ENCODE peak calls at places on chromosomes 11 and 22, in five cellular contexts. U is CD4-positive, alpha-beta memory T cell; V is foreskin fibroblast; G is choroid plexus epithelial cell; X is left ventricle myocardium inferior. M is an unnamed sample.

GRCh38 chr11:8017894-8018741 is 31.0 kb downstream of the EIF3F start:
- DNase-seq in U (no peak), X (no peak), G (peak), V (no peak), M (no peak)

GRCh38 chr11:128627666-128628342 is 40.4 kb upstream of the ETS1 start:
- DNase-seq in V (no peak), U (no peak), G (no peak), X (no peak), M (no peak)

GRCh38 chr11:7924526-7924925 is 6.5 kb downstream of the OR10A6 start:
- DNase-seq in U (no peak), V (no peak), G (no peak), X (no peak), M (no peak)

GRCh38 chr11:75151346-75152047 is 590 bp downstream of the SLCO2B1 start:
- DNase-seq in X (no peak), G (no peak), V (no peak), U (no peak), M (no peak)

GRCh38 chr11:82398300-82398815 is 335.3 kb downstream of the FAM181B start:
- DNase-seq in V (no peak), G (no peak), U (no peak), X (no peak), M (no peak)

GRCh38 chr11:108973402-108974119 is 308.7 kb downstream of the DDX10 start:
- DNase-seq in G (peak), X (no peak), V (peak), U (no peak), M (no peak)

GRCh38 chr22:23386245-23386631 is 193.9 kb downstream of the IGLL1 start:
- DNase-seq in X (no peak), G (no peak), U (no peak), V (no peak), M (no peak)

GRCh38 chr11:118615282-118615979 is 8.0 kb downstream of the PHLDB1 start:
- DNase-seq in G (peak), X (no peak), V (no peak), U (no peak), M (no peak)

GRCh38 chr22:40381461-40381860 is 11.1 kb downstream of the SGSM3 start:
- DNase-seq in U (no peak), V (no peak), X (no peak), G (no peak), M (no peak)

GRCh38 chr11:77233011-77233410 is 68.5 kb downstream of the GDPD4 start:
- DNase-seq in V (no peak), U (no peak), G (no peak), X (no peak), M (no peak)

GRCh38 chr11:76426660-76427059 is 18.2 kb upstream of the EMSY start:
- DNase-seq in U (no peak), V (no peak), X (no peak), G (no peak), M (no peak)

GRCh38 chr22:44576311-44577260 is 78.6 kb upstream of the RTL6 start:
- DNase-seq in X (no peak), G (no peak), V (no peak), U (no peak), M (no peak)

GRCh38 chr11:104238916-104239315 is 75.0 kb upstream of the PDGFD start:
- DNase-seq in U (no peak), V (no peak), G (no peak), X (no peak), M (no peak)

GRCh38 chr22:42769574-42770447 is 49.1 kb upstream of the A4GALT start:
- DNase-seq in G (peak), X (peak), U (no peak), V (peak), M (no peak)

GRCh38 chr22:19495562-19496323 is 16.0 kb downstream of the CDC45 start:
- DNase-seq in U (peak), G (peak), X (no peak), V (peak), M (no peak)

GRCh38 chr11:35786918-35787557 is 124.5 kb downstream of the TRIM44 start:
- DNase-seq in U (no peak), G (peak), V (peak), X (no peak), M (no peak)

GRCh38 chr11:117281159-117281558 is 10.0 kb upstream of the BACE1-AS start:
- DNase-seq in X (no peak), G (peak), V (peak), U (no peak), M (no peak)

GRCh38 chr22:40377931-40378330 is 7.5 kb downstream of the SGSM3 start:
- DNase-seq in V (no peak), X (no peak), G (no peak), U (no peak), M (no peak)

GRCh38 chr11:74826901-74827300 is 78.3 kb downstream of the RNF169 start:
- DNase-seq in G (no peak), X (no peak), V (no peak), U (no peak), M (no peak)

GRCh38 chr11:121321614-121322243 is 29.2 kb downstream of the SC5D start:
- DNase-seq in U (peak), V (no peak), G (peak), X (no peak), M (peak)

GRCh38 chr22:50260801-50261614 is 475 bp downstream of the MAPK12 start:
- DNase-seq in V (peak), X (no peak), U (no peak), G (peak), M (no peak)

GRCh38 chr22:17157714-17158113 is 1.4 kb downstream of the HDHD5 start:
- DNase-seq in V (no peak), X (no peak), G (no peak), U (no peak), M (no peak)

GRCh38 chr22:19571207-19571795 is 47.1 kb upstream of the CLDN5 start:
- DNase-seq in X (no peak), G (peak), V (no peak), U (no peak), M (no peak)

GRCh38 chr22:26443901-26444300 is 14.8 kb downstream of the ASPHD2 start:
- DNase-seq in X (no peak), V (no peak), U (no peak), G (no peak), M (no peak)

GRCh38 chr11:97754976-97755375 is 1265.8 kb upstream of the CNTN5 start:
- DNase-seq in V (no peak), X (no peak), G (peak), U (no peak), M (no peak)

GRCh38 chr11:47539681-47540039 is 13.3 kb downstream of the CELF1 start:
- DNase-seq in V (no peak), G (no peak), X (no peak), U (no peak), M (no peak)
- H3K4me3 ChIP-seq in V (no peak), G (no peak), X (no peak), U (no peak), M (no peak)

GRCh38 chr22:30254307-30254706 is 7.7 kb upstream of the LIF start:
- DNase-seq in G (no peak), X (no peak), U (no peak), V (no peak), M (no peak)
- H3K4me3 ChIP-seq in G (no peak), X (no peak), U (no peak), V (no peak), M (no peak)

GRCh38 chr11:64466115-64466718 is 107.3 kb downstream of the RPS6KA4 start:
- DNase-seq in V (no peak), X (no peak), U (no peak), G (no peak), M (no peak)

GRCh38 chr11:64472593-64473455 is 113.9 kb downstream of the RPS6KA4 start:
- DNase-seq in U (no peak), V (no peak), G (peak), X (no peak), M (no peak)

GRCh38 chr11:64469288-64469687 is 110.3 kb downstream of the RPS6KA4 start:
- DNase-seq in U (no peak), V (no peak), G (no peak), X (no peak), M (no peak)
- H3K4me3 ChIP-seq in U (no peak), V (no peak), G (no peak), X (no peak), M (no peak)

DNA sequence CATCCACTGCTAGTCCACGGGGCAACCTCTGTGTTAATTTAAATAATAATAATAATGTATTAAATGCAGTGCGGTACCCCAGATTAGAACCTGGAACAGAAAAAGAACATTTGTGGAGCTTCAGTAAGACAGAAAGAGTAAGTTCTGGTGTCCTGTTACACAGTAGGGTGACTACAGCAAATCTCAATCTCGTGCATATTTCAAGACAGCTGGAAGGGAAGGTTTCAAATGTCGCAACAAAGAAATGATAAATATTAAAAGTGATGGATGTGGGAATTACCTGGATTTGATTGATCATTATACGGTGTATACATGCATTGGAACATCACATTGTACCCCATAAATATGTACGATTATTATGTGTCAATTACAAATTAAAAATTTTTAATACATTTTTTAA is 1.7 kb upstream of the RAC2 start:
- DNase-seq in U (no peak), V (no peak), G (peak), X (no peak), M (no peak)
- H3K4me3 ChIP-seq in U (no peak), V (no peak), G (no peak), X (no peak), M (no peak)